ENCODE peak calls at places on chromosomes 3 and 15, in ten cellular contexts. O is HL-60, E is astrocyte of the cerebellum, U is EH, A is SK-N-DZ, F is glutamatergic neuron, D is esophagus squamous epithelium, V is cardiac fibroblast, Z is KBM-7, W is HuH-7.5. P is an unnamed sample.

GRCh38 chr3:105867690-105868449 is 942 bp downstream of the CBLB start:
- DNase-seq in D (no peak), Z (no peak), F (no peak), O (no peak), V (peak), W (peak), U (no peak), A (no peak), E (no peak), P (peak)

GRCh38 chr3:47949979-47950378 is 66.2 kb downstream of the MAP4 start:
- DNase-seq in E (no peak), Z (no peak), F (no peak), D (no peak), O (no peak), A (no peak), U (no peak), W (no peak), V (no peak), P (no peak)

GRCh38 chr15:82044373-82045178 is 1.2 kb downstream of the MEX3B start:
- DNase-seq in O (peak), F (peak), V (peak), Z (peak), W (peak), E (peak), D (no peak), A (peak), U (peak), P (peak)

GRCh38 chr15:81887913-81888312 is 157.9 kb downstream of the MEX3B start:
- DNase-seq in F (no peak), E (peak), D (no peak), O (no peak), U (peak), Z (no peak), A (no peak), W (no peak), V (peak), P (peak)

GRCh38 chr15:54083501-54083900 is 105.3 kb downstream of the UNC13C start:
- DNase-seq in D (no peak), A (no peak), W (no peak), U (no peak), V (no peak), F (no peak), O (no peak), E (no peak), Z (no peak), P (no peak)

GRCh38 chr3:49166752-49167556 is 823 bp upstream of the CCDC71 start:
- DNase-seq in D (no peak), V (no peak), U (no peak), Z (no peak), O (no peak), E (no peak), F (no peak), A (no peak), W (peak), P (no peak)

GRCh38 chr15:44194397-44195150 is 497 bp downstream of the FRMD5 start:
- DNase-seq in W (no peak), V (peak), O (no peak), A (peak), E (peak), Z (no peak), D (no peak), U (peak), F (peak), P (peak)

GRCh38 chr15:31389576-31389975 is 62.9 kb downstream of the KLF13 start:
- DNase-seq in W (no peak), F (no peak), Z (no peak), E (no peak), D (no peak), U (no peak), V (no peak), O (no peak), A (no peak), P (no peak)

GRCh38 chr3:154089416-154090115 is 31.6 kb upstream of the ARHGEF26 start:
- DNase-seq in Z (no peak), E (no peak), A (peak), W (no peak), U (no peak), D (no peak), V (no peak), F (no peak), O (no peak), P (no peak)

GRCh38 chr3:40211579-40211978 is 97.9 kb upstream of the EIF1B start:
- DNase-seq in V (peak), W (no peak), D (no peak), E (peak), F (no peak), A (no peak), Z (no peak), O (no peak), U (peak), P (peak)

GRCh38 chr3:189851682-189852081 is 220.5 kb downstream of the TP63 start:
- DNase-seq in O (no peak), A (no peak), Z (no peak), F (no peak), U (no peak), V (no peak), D (no peak), W (no peak), E (no peak), P (no peak)

GRCh38 chr3:161372321-161373260 is 1.3 kb upstream of the SPTSSB start:
- DNase-seq in F (peak), V (peak), E (no peak), D (no peak), U (peak), A (peak), O (no peak), Z (peak), W (peak), P (peak)

GRCh38 chr3:29686889-29687592 is 406.2 kb downstream of the RBMS3 start:
- DNase-seq in E (peak), A (no peak), U (peak), F (no peak), D (no peak), O (no peak), Z (no peak), V (peak), W (no peak), P (peak)

GRCh38 chr15:67559158-67559557 is 16.7 kb downstream of the MAP2K5 start:
- DNase-seq in O (no peak), A (no peak), E (no peak), F (no peak), W (no peak), Z (no peak), D (no peak), U (no peak), V (no peak), P (no peak)

GRCh38 chr3:51581529-51581928 is 43.0 kb downstream of the RAD54L2 start:
- DNase-seq in E (no peak), Z (peak), A (no peak), W (no peak), U (peak), D (no peak), O (no peak), V (peak), F (no peak), P (no peak)

GRCh38 chr3:32321095-32321835 is 70.4 kb upstream of the CMTM7 start:
- DNase-seq in Z (no peak), V (no peak), O (no peak), W (no peak), D (no peak), F (no peak), U (no peak), E (no peak), A (no peak), P (peak)

GRCh38 chr3:14839236-14839635 is 20.5 kb downstream of the FGD5 start:
- DNase-seq in V (no peak), D (no peak), Z (no peak), W (no peak), A (peak), U (no peak), E (no peak), O (no peak), F (no peak), P (no peak)

GRCh38 chr15:90337256-90337655 is 14.8 kb upstream of the ZNF774 start:
- DNase-seq in E (no peak), W (no peak), U (no peak), V (no peak), D (no peak), O (peak), A (no peak), Z (no peak), F (no peak), P (no peak)

GRCh38 chr3:129632977-129633376 is 26.5 kb upstream of the PLXND1 start:
- DNase-seq in W (no peak), F (no peak), E (no peak), O (no peak), D (no peak), A (no peak), Z (no peak), V (no peak), U (no peak), P (no peak)

GRCh38 chr15:63347074-63347859 is 34.4 kb downstream of the CA12 start:
- DNase-seq in E (no peak), U (peak), A (no peak), Z (peak), F (no peak), V (no peak), W (no peak), D (no peak), O (no peak), P (no peak)

GRCh38 chr3:45794177-45794560 is 2.2 kb downstream of the SLC6A20 start:
- DNase-seq in E (no peak), F (no peak), A (no peak), O (no peak), D (no peak), U (no peak), W (no peak), V (no peak), Z (no peak), P (no peak)

GRCh38 chr3:149706905-149707304 is 45.4 kb downstream of the COMMD2 start:
- DNase-seq in Z (no peak), W (no peak), O (no peak), V (peak), D (no peak), U (no peak), F (no peak), E (no peak), A (no peak), P (no peak)

GRCh38 chr15:52491460-52491859 is 37.2 kb downstream of the MYO5A start:
- DNase-seq in E (no peak), D (no peak), V (peak), W (no peak), A (no peak), U (peak), F (no peak), Z (no peak), O (no peak), P (peak)

GRCh38 chr3:52406791-52407510 is 38.0 kb downstream of the SEMA3G start:
- DNase-seq in O (no peak), A (no peak), V (no peak), D (no peak), F (no peak), W (no peak), U (no peak), E (no peak), Z (no peak), P (no peak)

GRCh38 chr3:124397088-124397487 is 333.2 kb upstream of the UMPS start:
- DNase-seq in D (no peak), W (no peak), V (no peak), E (no peak), F (no peak), U (no peak), O (no peak), Z (no peak), A (no peak), P (no peak)

GRCh38 chr15:74978503-74978902 is 16.9 kb upstream of the SCAMP5 start:
- DNase-seq in V (peak), F (no peak), W (no peak), A (no peak), O (no peak), Z (no peak), E (no peak), U (peak), D (no peak), P (peak)

GRCh38 chr3:148532326-148532725 is 165.4 kb upstream of the AGTR1 start:
- DNase-seq in E (no peak), F (no peak), A (no peak), D (no peak), O (no peak), V (no peak), W (no peak), U (peak), Z (no peak), P (peak)

GRCh38 chr3:131907809-131908208 is 127.0 kb downstream of the CPNE4 start:
- DNase-seq in D (no peak), W (no peak), Z (no peak), A (no peak), F (no peak), E (no peak), O (no peak), U (peak), V (peak), P (peak)

GRCh38 chr3:45777753-45778386 is 18.5 kb downstream of the SLC6A20 start:
- DNase-seq in D (no peak), E (no peak), F (no peak), O (no peak), W (no peak), V (no peak), Z (no peak), A (no peak), U (no peak), P (no peak)

GRCh38 chr15:39828374-39828931 is 45.8 kb upstream of the FSIP1 start:
- DNase-seq in O (no peak), W (no peak), E (peak), V (peak), D (no peak), Z (no peak), A (peak), F (peak), U (peak), P (peak)

GRCh38 chr15:100763764-100764750 is 115.6 kb upstream of the ALDH1A3 start:
- DNase-seq in A (peak), E (no peak), Z (no peak), D (no peak), U (no peak), O (no peak), W (no peak), V (peak), F (no peak), P (no peak)

GRCh38 chr15:42069496-42070275 is 24.7 kb downstream of the PLA2G4D start:
- DNase-seq in V (no peak), F (no peak), E (no peak), D (no peak), A (no peak), W (no peak), O (no peak), Z (no peak), U (no peak), P (no peak)

GRCh38 chr3:156250550-156250949 is 130.2 kb downstream of the KCNAB1 start:
- DNase-seq in Z (no peak), A (no peak), O (no peak), F (no peak), E (no peak), U (no peak), D (no peak), W (no peak), V (no peak), P (no peak)

GRCh38 chr15:33448961-33449611 is 138.3 kb downstream of the RYR3 start:
- DNase-seq in E (no peak), D (no peak), F (no peak), O (no peak), Z (no peak), W (no peak), A (no peak), U (no peak), V (no peak), P (no peak)

GRCh38 chr3:85939026-85939616 is 980.3 kb downstream of the CADM2 start:
- DNase-seq in U (no peak), D (no peak), O (no peak), W (no peak), F (no peak), A (no peak), Z (no peak), V (no peak), E (peak), P (peak)

GRCh38 chr15:77069521-77070121 is 1.3 kb downstream of the TSPAN3 start:
- DNase-seq in A (no peak), Z (peak), D (no peak), U (no peak), O (no peak), V (no peak), E (no peak), F (no peak), W (peak), P (no peak)

GRCh38 chr3:150933473-150934008 is 28.3 kb upstream of the MINDY4B start:
- DNase-seq in V (no peak), A (no peak), E (no peak), W (no peak), O (no peak), D (no peak), Z (no peak), U (no peak), F (no peak), P (no peak)

GRCh38 chr15:70337292-70338186 is 239.8 kb upstream of the TLE3 start:
- DNase-seq in U (no peak), A (peak), Z (no peak), V (no peak), D (no peak), E (no peak), F (no peak), W (no peak), O (no peak), P (no peak)

P was measured in astrocyte of the spinal cord.